ENCODE peak calls at places on chromosomes 7 and 10, in seven cellular contexts. One of them, this sample, is unnamed.

GRCh38 chr10:44384601-44385422 is at the start of gene CXCL12:
- DNase-seq in mammary epithelial cell: peak; percentile 21
- DNase-seq in MM.1S: no peak
- DNase-seq in IMR-90: peak; percentile 44
- DNase-seq in neural progenitor cell: peak; percentile 74
- DNase-seq in hepatocyte: peak; percentile 44
- DNase-seq in PC-9: no peak
- DNase-seq in this sample: no peak

GRCh38 chr7:44977304-44977858 is 1.4 kb downstream of the MYO1G start:
- DNase-seq in mammary epithelial cell: no peak
- DNase-seq in MM.1S: no peak
- DNase-seq in IMR-90: no peak
- DNase-seq in neural progenitor cell: no peak
- DNase-seq in hepatocyte: no peak
- DNase-seq in PC-9: no peak
- DNase-seq in this sample: no peak

GRCh38 chr7:131501422-131501821 is 55.0 kb downstream of the PODXL start:
- DNase-seq in mammary epithelial cell: peak; percentile 78
- DNase-seq in MM.1S: peak; percentile 92
- DNase-seq in IMR-90: peak; percentile 92
- DNase-seq in neural progenitor cell: no peak
- DNase-seq in hepatocyte: no peak
- DNase-seq in PC-9: no peak
- DNase-seq in this sample: no peak

GRCh38 chr10:117514971-117515370 is 27.6 kb upstream of the EMX2 start:
- DNase-seq in mammary epithelial cell: no peak
- DNase-seq in MM.1S: no peak
- DNase-seq in IMR-90: no peak
- DNase-seq in neural progenitor cell: no peak
- DNase-seq in hepatocyte: no peak
- DNase-seq in PC-9: no peak
- DNase-seq in this sample: no peak

GRCh38 chr7:96740130-96740529 is 30.5 kb upstream of the SEM1 start:
- DNase-seq in mammary epithelial cell: no peak
- DNase-seq in MM.1S: no peak
- DNase-seq in IMR-90: no peak
- DNase-seq in neural progenitor cell: no peak
- DNase-seq in hepatocyte: no peak
- DNase-seq in PC-9: no peak
- DNase-seq in this sample: no peak

GRCh38 chr10:63228237-63228636 is 95.1 kb downstream of the NRBF2 start:
- DNase-seq in mammary epithelial cell: no peak
- DNase-seq in MM.1S: no peak
- DNase-seq in IMR-90: no peak
- DNase-seq in neural progenitor cell: no peak
- DNase-seq in hepatocyte: no peak
- DNase-seq in PC-9: no peak
- DNase-seq in this sample: no peak

GRCh38 chr10:129972966-129973673 is 9.0 kb upstream of the EBF3 start:
- DNase-seq in mammary epithelial cell: no peak
- DNase-seq in MM.1S: no peak
- DNase-seq in IMR-90: no peak
- DNase-seq in neural progenitor cell: peak; percentile 31
- DNase-seq in hepatocyte: no peak
- DNase-seq in PC-9: no peak
- DNase-seq in this sample: no peak

GRCh38 chr10:58723977-58724376 is 211.3 kb downstream of the BICC1 start:
- DNase-seq in mammary epithelial cell: peak; percentile 25
- DNase-seq in MM.1S: no peak
- DNase-seq in IMR-90: peak; percentile 49
- DNase-seq in neural progenitor cell: no peak
- DNase-seq in hepatocyte: no peak
- DNase-seq in PC-9: no peak
- DNase-seq in this sample: no peak

GRCh38 chr10:88347597-88348304 is 235.4 kb downstream of the RNLS start:
- DNase-seq in mammary epithelial cell: no peak
- DNase-seq in MM.1S: no peak
- DNase-seq in IMR-90: no peak
- DNase-seq in neural progenitor cell: no peak
- DNase-seq in hepatocyte: no peak
- DNase-seq in PC-9: no peak
- DNase-seq in this sample: no peak

GRCh38 chr7:120550494-120551048 is 277.6 kb downstream of the KCND2 start:
- DNase-seq in mammary epithelial cell: peak; percentile 8
- DNase-seq in MM.1S: peak; percentile 41
- DNase-seq in IMR-90: no peak
- DNase-seq in neural progenitor cell: no peak
- DNase-seq in hepatocyte: no peak
- DNase-seq in PC-9: no peak
- DNase-seq in this sample: no peak

GRCh38 chr10:13121500-13121854 is 21.5 kb downstream of the OPTN start:
- DNase-seq in mammary epithelial cell: no peak
- DNase-seq in MM.1S: no peak
- DNase-seq in IMR-90: no peak
- DNase-seq in neural progenitor cell: no peak
- DNase-seq in hepatocyte: no peak
- DNase-seq in PC-9: no peak
- DNase-seq in this sample: no peak

GRCh38 chr10:69056129-69056528 is 31.8 kb upstream of the SRGN start:
- DNase-seq in mammary epithelial cell: no peak
- DNase-seq in MM.1S: no peak
- DNase-seq in IMR-90: no peak
- DNase-seq in neural progenitor cell: no peak
- DNase-seq in hepatocyte: no peak
- DNase-seq in PC-9: no peak
- DNase-seq in this sample: no peak

GRCh38 chr7:27242580-27243339 is at the start of gene EVX1:
- DNase-seq in mammary epithelial cell: no peak
- DNase-seq in MM.1S: no peak
- DNase-seq in IMR-90: peak; percentile 8
- DNase-seq in neural progenitor cell: peak; percentile 72
- DNase-seq in hepatocyte: no peak
- DNase-seq in PC-9: no peak
- DNase-seq in this sample: no peak

GRCh38 chr7:108094933-108095710 is 35.0 kb downstream of the LAMB4 start:
- DNase-seq in mammary epithelial cell: peak; percentile 93
- DNase-seq in MM.1S: peak; percentile 46
- DNase-seq in IMR-90: peak; percentile 91
- DNase-seq in neural progenitor cell: no peak
- DNase-seq in hepatocyte: peak; percentile 79
- DNase-seq in PC-9: peak; percentile 46
- DNase-seq in this sample: no peak

DNA sequence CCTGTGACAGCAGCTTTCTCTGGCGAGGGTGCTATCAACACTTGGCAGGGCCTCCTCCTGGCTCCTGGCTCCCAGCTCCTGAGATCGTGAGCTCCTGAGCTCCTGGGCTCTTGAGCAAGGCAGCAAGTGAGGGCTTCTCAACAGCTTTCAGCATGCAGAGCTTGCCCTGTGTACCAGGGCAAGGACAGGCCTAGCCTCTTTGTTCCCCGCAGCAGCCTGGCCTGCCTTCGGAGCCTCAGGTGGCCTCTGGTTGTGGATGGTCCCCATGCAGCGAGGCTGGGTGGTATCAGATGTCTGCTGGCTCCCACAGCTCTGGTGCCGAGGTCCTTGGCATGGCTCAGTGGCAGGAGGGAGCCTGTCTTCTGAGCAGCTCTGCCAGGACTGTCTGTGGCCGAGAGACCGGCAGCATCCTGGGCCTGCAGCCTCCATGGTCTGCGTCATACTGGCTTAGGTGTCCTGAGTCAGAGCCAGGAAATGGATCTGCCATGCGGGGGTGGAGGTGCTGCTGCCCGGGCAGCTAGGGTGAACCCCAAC is 44.2 kb downstream of the ZMIZ1 start:
- DNase-seq in mammary epithelial cell: peak; percentile 91
- DNase-seq in MM.1S: no peak
- DNase-seq in IMR-90: peak; percentile 92
- DNase-seq in neural progenitor cell: no peak
- DNase-seq in hepatocyte: peak; percentile 41
- DNase-seq in PC-9: no peak
- DNase-seq in this sample: peak; percentile 36
- H4K20me1 ChIP-seq in mammary epithelial cell: no peaks in the 10 kb centered on the region
- H4K20me1 ChIP-seq in MM.1S: no peaks in the 10 kb centered on the region
- H4K20me1 ChIP-seq in IMR-90: peaks cover 100% of the 10 kb centered on the region
- H4K20me1 ChIP-seq in neural progenitor cell: peaks cover 92% of the 10 kb centered on the region
- H4K20me1 ChIP-seq in hepatocyte: peaks cover 99% of the 10 kb centered on the region
- H4K20me1 ChIP-seq in PC-9: peaks cover 68% of the 10 kb centered on the region
- H4K20me1 ChIP-seq in this sample: no peaks in the 10 kb centered on the region

GRCh38 chr7:69764071-69764470 is 165.8 kb downstream of the AUTS2 start:
- DNase-seq in mammary epithelial cell: no peak
- DNase-seq in MM.1S: no peak
- DNase-seq in IMR-90: no peak
- DNase-seq in neural progenitor cell: no peak
- DNase-seq in hepatocyte: no peak
- DNase-seq in PC-9: no peak
- DNase-seq in this sample: no peak

GRCh38 chr7:69762821-69763352 is 164.6 kb downstream of the AUTS2 start:
- DNase-seq in mammary epithelial cell: no peak
- DNase-seq in MM.1S: no peak
- DNase-seq in IMR-90: no peak
- DNase-seq in neural progenitor cell: no peak
- DNase-seq in hepatocyte: no peak
- DNase-seq in PC-9: no peak
- DNase-seq in this sample: peak; percentile 91

GRCh38 chr7:69759373-69759772 is 161.1 kb downstream of the AUTS2 start:
- DNase-seq in mammary epithelial cell: no peak
- DNase-seq in MM.1S: no peak
- DNase-seq in IMR-90: no peak
- DNase-seq in neural progenitor cell: no peak
- DNase-seq in hepatocyte: no peak
- DNase-seq in PC-9: no peak
- DNase-seq in this sample: no peak

GRCh38 chr7:69764681-69765080 is 166.4 kb downstream of the AUTS2 start:
- DNase-seq in mammary epithelial cell: no peak
- DNase-seq in MM.1S: no peak
- DNase-seq in IMR-90: no peak
- DNase-seq in neural progenitor cell: no peak
- DNase-seq in hepatocyte: no peak
- DNase-seq in PC-9: no peak
- DNase-seq in this sample: no peak

GRCh38 chr7:69761290-69761922 is 163.1 kb downstream of the AUTS2 start:
- DNase-seq in mammary epithelial cell: no peak
- DNase-seq in MM.1S: no peak
- DNase-seq in IMR-90: no peak
- DNase-seq in neural progenitor cell: no peak
- DNase-seq in hepatocyte: no peak
- DNase-seq in PC-9: no peak
- DNase-seq in this sample: no peak
- H4K20me1 ChIP-seq in mammary epithelial cell: no peaks in the 10 kb centered on the region
- H4K20me1 ChIP-seq in MM.1S: no peaks in the 10 kb centered on the region
- H4K20me1 ChIP-seq in IMR-90: no peaks in the 10 kb centered on the region
- H4K20me1 ChIP-seq in neural progenitor cell: peaks cover 46% of the 10 kb centered on the region
- H4K20me1 ChIP-seq in hepatocyte: peaks cover 35% of the 10 kb centered on the region
- H4K20me1 ChIP-seq in PC-9: no peaks in the 10 kb centered on the region
- H4K20me1 ChIP-seq in this sample: no peaks in the 10 kb centered on the region

GRCh38 chr7:157410831-157411556 is 74.2 kb downstream of the DNAJB6 start:
- DNase-seq in mammary epithelial cell: no peak
- DNase-seq in MM.1S: no peak
- DNase-seq in IMR-90: no peak
- DNase-seq in neural progenitor cell: no peak
- DNase-seq in hepatocyte: no peak
- DNase-seq in PC-9: no peak
- DNase-seq in this sample: no peak
- H4K20me1 ChIP-seq in mammary epithelial cell: no peaks in the 10 kb centered on the region
- H4K20me1 ChIP-seq in MM.1S: no peaks in the 10 kb centered on the region
- H4K20me1 ChIP-seq in IMR-90: peaks cover 58% of the 10 kb centered on the region
- H4K20me1 ChIP-seq in neural progenitor cell: no peaks in the 10 kb centered on the region
- H4K20me1 ChIP-seq in hepatocyte: no peaks in the 10 kb centered on the region
- H4K20me1 ChIP-seq in PC-9: peaks cover 53% of the 10 kb centered on the region
- H4K20me1 ChIP-seq in this sample: peaks cover 4% of the 10 kb centered on the region

GRCh38 chr10:60414877-60415585 is 25.4 kb upstream of the ANK3 start:
- DNase-seq in mammary epithelial cell: peak; percentile 95
- DNase-seq in MM.1S: no peak
- DNase-seq in IMR-90: peak; percentile 92
- DNase-seq in neural progenitor cell: peak; percentile 22
- DNase-seq in hepatocyte: peak; percentile 26
- DNase-seq in PC-9: peak; percentile 99
- DNase-seq in this sample: peak; percentile 46
- H4K20me1 ChIP-seq in mammary epithelial cell: no peaks in the 10 kb centered on the region
- H4K20me1 ChIP-seq in MM.1S: no peaks in the 10 kb centered on the region
- H4K20me1 ChIP-seq in IMR-90: no peaks in the 10 kb centered on the region
- H4K20me1 ChIP-seq in neural progenitor cell: no peaks in the 10 kb centered on the region
- H4K20me1 ChIP-seq in hepatocyte: no peaks in the 10 kb centered on the region
- H4K20me1 ChIP-seq in PC-9: no peaks in the 10 kb centered on the region
- H4K20me1 ChIP-seq in this sample: no peaks in the 10 kb centered on the region

DNA sequence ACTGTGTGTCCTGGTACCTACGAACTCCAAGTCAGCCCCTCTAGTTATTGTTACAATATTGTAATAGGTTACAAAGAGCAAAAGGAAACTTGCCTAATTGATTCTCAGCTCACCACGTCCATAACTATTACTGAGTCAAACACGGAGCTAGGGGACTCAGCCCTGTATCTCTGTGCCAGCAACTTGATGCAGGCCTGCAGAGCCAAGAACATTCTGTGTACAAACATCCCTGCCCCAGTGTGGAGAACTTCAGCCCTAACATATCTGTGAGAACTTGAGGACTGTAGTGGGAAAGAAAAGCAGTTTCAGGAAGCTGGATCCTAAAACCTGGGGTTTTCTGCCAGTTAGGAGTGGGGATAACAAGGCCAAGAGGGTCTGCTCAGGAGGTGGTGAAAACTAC is 114.9 kb upstream of the PRSS58 start:
- DNase-seq in mammary epithelial cell: no peak
- DNase-seq in MM.1S: no peak
- DNase-seq in IMR-90: no peak
- DNase-seq in neural progenitor cell: no peak
- DNase-seq in hepatocyte: no peak
- DNase-seq in PC-9: no peak
- DNase-seq in this sample: no peak
- H4K20me1 ChIP-seq in mammary epithelial cell: no peaks in the 10 kb centered on the region
- H4K20me1 ChIP-seq in MM.1S: no peaks in the 10 kb centered on the region
- H4K20me1 ChIP-seq in IMR-90: no peaks in the 10 kb centered on the region
- H4K20me1 ChIP-seq in neural progenitor cell: no peaks in the 10 kb centered on the region
- H4K20me1 ChIP-seq in hepatocyte: no peaks in the 10 kb centered on the region
- H4K20me1 ChIP-seq in PC-9: no peaks in the 10 kb centered on the region
- H4K20me1 ChIP-seq in this sample: no peaks in the 10 kb centered on the region

This sample was measured in keratinocyte.